ENCODE peak calls at places on chromosome 4, in six cellular contexts. M is KBM-7; T is sciatic nerve; W is fibroblast of lung; J is NCI-H1105; G is activated CD8-positive, alpha-beta memory T cell treated with anti-CD3 and anti-CD28 coated beads for 4 hours. U is an unnamed sample.

GRCh38 chr4:52983563-52984303 is 121.6 kb downstream of the RASL11B start:
- DNase-seq in G (no peak), J (peak; percentile 25), T (no peak), W (peak; percentile 39), M (peak; percentile 64), U (no peak)

GRCh38 chr4:5638976-5639375 is 69.4 kb downstream of the EVC2 start:
- DNase-seq in M (no peak), W (peak; percentile 88), T (no peak), J (no peak), G (no peak), U (no peak)

GRCh38 chr4:41207330-41207831 is 7.0 kb downstream of the APBB2 start:
- DNase-seq in G (no peak), T (no peak), J (no peak), M (peak; percentile 2), W (peak; percentile 44), U (no peak)

GRCh38 chr4:85165808-85166207 is 199.3 kb upstream of the WDFY3 start:
- DNase-seq in J (no peak), W (no peak), T (no peak), M (no peak), G (no peak), U (no peak)

GRCh38 chr4:140568507-140569306 is at the start of gene UCP1:
- DNase-seq in W (peak; percentile 16), J (no peak), G (no peak), T (no peak), M (peak; percentile 25), U (peak; percentile 2)

GRCh38 chr4:153084249-153084648 is 120.0 kb upstream of the TRIM2 start:
- DNase-seq in M (no peak), T (no peak), G (no peak), W (no peak), J (no peak), U (no peak)

GRCh38 chr4:176479745-176480144 is 160.0 kb downstream of the SPCS3 start:
- DNase-seq in W (no peak), G (no peak), M (no peak), T (no peak), J (no peak), U (no peak)

GRCh38 chr4:160826339-160826679 is 1337.5 kb downstream of the FSTL5 start:
- DNase-seq in M (no peak), T (no peak), J (no peak), W (no peak), G (no peak), U (no peak)

GRCh38 chr4:1479454-1479853 is 73.2 kb upstream of the NKX1-1 start:
- DNase-seq in M (no peak), J (no peak), W (no peak), G (no peak), T (peak; percentile 26), U (no peak)

GRCh38 chr4:103354006-103354405 is 155.9 kb upstream of the CENPE start:
- DNase-seq in T (no peak), J (no peak), W (no peak), M (no peak), G (no peak), U (no peak)

GRCh38 chr4:179836179-179837075 is 2394.2 kb upstream of the AGA start:
- DNase-seq in T (no peak), M (peak; percentile 82), J (no peak), W (peak; percentile 45), G (no peak), U (no peak)

GRCh38 chr4:76002176-76002575 is 5.1 kb downstream of the CXCL9 start:
- DNase-seq in M (peak; percentile 68), W (no peak), G (no peak), J (no peak), T (no peak), U (no peak)

GRCh38 chr4:186015212-186015817 is 53.6 kb upstream of the TLR3 start:
- DNase-seq in W (no peak), J (no peak), G (no peak), M (no peak), T (no peak), U (no peak)

GRCh38 chr4:185020863-185021761 is 2.8 kb downstream of the HELT start:
- DNase-seq in G (no peak), T (no peak), M (no peak), W (no peak), J (no peak), U (no peak)